ENCODE peak calls at places on chromosome 7, in four cellular contexts. One of them, this sample, is unnamed.
A peak's percentile ranks its signal among the peaks of the same experiment; 100 is the strongest.

GRCh38 chr7:144069953-144070352 is 342 bp downstream of the OR2A25 start:
- DNase-seq in HCT116: no peak
- DNase-seq in mesendoderm: no peak
- DNase-seq in fibroblast of lung: no peak
- DNase-seq in this sample: no peak

GRCh38 chr7:66629222-66629658 is 559 bp downstream of the KCTD7 start:
- DNase-seq in HCT116: no peak
- DNase-seq in mesendoderm: no peak
- DNase-seq in fibroblast of lung: no peak
- DNase-seq in this sample: no peak

GRCh38 chr7:51220226-51220625 is 96.4 kb downstream of the COBL start:
- DNase-seq in HCT116: no peak
- DNase-seq in mesendoderm: no peak
- DNase-seq in fibroblast of lung: no peak
- DNase-seq in this sample: no peak

GRCh38 chr7:74479961-74480829 is 26.5 kb downstream of the GTF2IRD1 start:
- DNase-seq in HCT116: no peak
- DNase-seq in mesendoderm: peak; percentile 89
- DNase-seq in fibroblast of lung: peak; percentile 90
- DNase-seq in this sample: no peak

GRCh38 chr7:144784943-144785342 is 50.9 kb downstream of the TPK1 start:
- DNase-seq in HCT116: no peak
- DNase-seq in mesendoderm: peak; percentile 18
- DNase-seq in fibroblast of lung: no peak
- DNase-seq in this sample: no peak

GRCh38 chr7:84729284-84729683 is 457.6 kb downstream of the SEMA3D start:
- DNase-seq in HCT116: no peak
- DNase-seq in mesendoderm: no peak
- DNase-seq in fibroblast of lung: no peak
- DNase-seq in this sample: no peak

GRCh38 chr7:101486764-101487458 is 124.2 kb downstream of the COL26A1 start:
- DNase-seq in HCT116: no peak
- DNase-seq in mesendoderm: peak; percentile 61
- DNase-seq in fibroblast of lung: no peak
- DNase-seq in this sample: no peak

GRCh38 chr7:29177963-29178612 is 16.5 kb upstream of the CHN2 start:
- DNase-seq in HCT116: no peak
- DNase-seq in mesendoderm: no peak
- DNase-seq in fibroblast of lung: no peak
- DNase-seq in this sample: peak; percentile 45

GRCh38 chr7:116426428-116427156 is 72.9 kb upstream of the CAV2 start:
- DNase-seq in HCT116: peak; percentile 93
- DNase-seq in mesendoderm: peak; percentile 81
- DNase-seq in fibroblast of lung: peak; percentile 71
- DNase-seq in this sample: peak; percentile 48

GRCh38 chr7:14332155-14332554 is 342.7 kb upstream of the ETV1 start:
- DNase-seq in HCT116: no peak
- DNase-seq in mesendoderm: peak; percentile 66
- DNase-seq in fibroblast of lung: peak; percentile 5
- DNase-seq in this sample: no peak

GRCh38 chr7:157615101-157615817 is 278.5 kb downstream of the DNAJB6 start:
- DNase-seq in HCT116: no peak
- DNase-seq in mesendoderm: no peak
- DNase-seq in fibroblast of lung: peak; percentile 52
- DNase-seq in this sample: no peak

GRCh38 chr7:41656357-41656756 is 46.5 kb downstream of the INHBA start:
- DNase-seq in HCT116: no peak
- DNase-seq in mesendoderm: no peak
- DNase-seq in fibroblast of lung: peak; percentile 69
- DNase-seq in this sample: no peak

GRCh38 chr7:112018305-112019030 is 187.7 kb downstream of the DOCK4 start:
- DNase-seq in HCT116: no peak
- DNase-seq in mesendoderm: no peak
- DNase-seq in fibroblast of lung: no peak
- DNase-seq in this sample: no peak

GRCh38 chr7:129466796-129467195 is 32.6 kb downstream of the STRIP2 start:
- DNase-seq in HCT116: no peak
- DNase-seq in mesendoderm: no peak
- DNase-seq in fibroblast of lung: no peak
- DNase-seq in this sample: no peak

GRCh38 chr7:42758124-42758523 is 153.7 kb downstream of the C7orf25 start:
- DNase-seq in HCT116: no peak
- DNase-seq in mesendoderm: no peak
- DNase-seq in fibroblast of lung: no peak
- DNase-seq in this sample: no peak

GRCh38 chr7:158973440-158973839 is 117.1 kb downstream of the DYNC2I1 start:
- DNase-seq in HCT116: peak; percentile 64
- DNase-seq in mesendoderm: peak; percentile 71
- DNase-seq in fibroblast of lung: no peak
- DNase-seq in this sample: no peak

GRCh38 chr7:155471728-155472127 is 13.8 kb downstream of the EN2 start:
- DNase-seq in HCT116: no peak
- DNase-seq in mesendoderm: no peak
- DNase-seq in fibroblast of lung: no peak
- DNase-seq in this sample: no peak

GRCh38 chr7:28842769-28843295 is 115.3 kb downstream of the TRIL start:
- DNase-seq in HCT116: no peak
- DNase-seq in mesendoderm: no peak
- DNase-seq in fibroblast of lung: no peak
- DNase-seq in this sample: no peak

GRCh38 chr7:72016574-72016973 is 395.6 kb downstream of the CALN1 start:
- DNase-seq in HCT116: no peak
- DNase-seq in mesendoderm: no peak
- DNase-seq in fibroblast of lung: no peak
- DNase-seq in this sample: no peak

GRCh38 chr7:70694909-70695803 is 436.8 kb upstream of the GALNT17 start:
- DNase-seq in HCT116: no peak
- DNase-seq in mesendoderm: peak; percentile 59
- DNase-seq in fibroblast of lung: peak; percentile 43
- DNase-seq in this sample: no peak

GRCh38 chr7:37408241-37408884 is 40.3 kb downstream of the ELMO1 start:
- DNase-seq in HCT116: no peak
- DNase-seq in mesendoderm: no peak
- DNase-seq in fibroblast of lung: no peak
- DNase-seq in this sample: no peak

GRCh38 chr7:84297606-84298005 is 103.0 kb upstream of the SEMA3A start:
- DNase-seq in HCT116: no peak
- DNase-seq in mesendoderm: no peak
- DNase-seq in fibroblast of lung: no peak
- DNase-seq in this sample: no peak

GRCh38 chr7:73341877-73342276 is 13.9 kb downstream of the FKBP6 start:
- DNase-seq in HCT116: peak; percentile 37
- DNase-seq in mesendoderm: peak; percentile 66
- DNase-seq in fibroblast of lung: peak; percentile 87
- DNase-seq in this sample: no peak

GRCh38 chr7:118153551-118154177 is 30.3 kb upstream of the LSM8 start:
- DNase-seq in HCT116: peak; percentile 28
- DNase-seq in mesendoderm: peak; percentile 58
- DNase-seq in fibroblast of lung: peak; percentile 51
- DNase-seq in this sample: no peak

GRCh38 chr7:27897441-27897847 is 157.5 kb downstream of the TAX1BP1 start:
- DNase-seq in HCT116: no peak
- DNase-seq in mesendoderm: peak; percentile 57
- DNase-seq in fibroblast of lung: no peak
- DNase-seq in this sample: no peak

GRCh38 chr7:134278502-134279153 is 38.1 kb downstream of the SLC35B4 start:
- DNase-seq in HCT116: no peak
- DNase-seq in mesendoderm: no peak
- DNase-seq in fibroblast of lung: no peak
- DNase-seq in this sample: no peak

GRCh38 chr7:11753441-11753840 is 78.6 kb downstream of the THSD7A start:
- DNase-seq in HCT116: no peak
- DNase-seq in mesendoderm: peak; percentile 9
- DNase-seq in fibroblast of lung: no peak
- DNase-seq in this sample: no peak

GRCh38 chr7:44615149-44615611 is 8.8 kb downstream of the OGDH start:
- DNase-seq in HCT116: no peak
- DNase-seq in mesendoderm: peak; percentile 78
- DNase-seq in fibroblast of lung: peak; percentile 12
- DNase-seq in this sample: no peak

GRCh38 chr7:12638851-12639467 is 48.5 kb upstream of the ARL4A start:
- DNase-seq in HCT116: peak; percentile 36
- DNase-seq in mesendoderm: peak; percentile 16
- DNase-seq in fibroblast of lung: peak; percentile 66
- DNase-seq in this sample: no peak

GRCh38 chr7:109456116-109456515 is 886.4 kb downstream of the DNAJB9 start:
- DNase-seq in HCT116: no peak
- DNase-seq in mesendoderm: peak; percentile 23
- DNase-seq in fibroblast of lung: no peak
- DNase-seq in this sample: no peak

GRCh38 chr7:151940048-151940845 is 16.0 kb upstream of the GALNTL5 start:
- DNase-seq in HCT116: no peak
- DNase-seq in mesendoderm: no peak
- DNase-seq in fibroblast of lung: peak; percentile 92
- DNase-seq in this sample: peak; percentile 40

GRCh38 chr7:87154166-87154565 is 1.9 kb downstream of the DMTF1 start:
- DNase-seq in HCT116: no peak
- DNase-seq in mesendoderm: no peak
- DNase-seq in fibroblast of lung: no peak
- DNase-seq in this sample: no peak

GRCh38 chr7:135190703-135191102 is 20.2 kb upstream of the CYREN start:
- DNase-seq in HCT116: no peak
- DNase-seq in mesendoderm: no peak
- DNase-seq in fibroblast of lung: no peak
- DNase-seq in this sample: no peak

GRCh38 chr7:84191842-84192241 is 2.7 kb downstream of the SEMA3A start:
- DNase-seq in HCT116: no peak
- DNase-seq in mesendoderm: no peak
- DNase-seq in fibroblast of lung: peak; percentile 61
- DNase-seq in this sample: no peak

GRCh38 chr7:107528461-107528860 is 35.3 kb downstream of the COG5 start:
- DNase-seq in HCT116: no peak
- DNase-seq in mesendoderm: peak; percentile 67
- DNase-seq in fibroblast of lung: peak; percentile 19
- DNase-seq in this sample: no peak

GRCh38 chr7:8480466-8480865 is 47.1 kb downstream of the NXPH1 start:
- DNase-seq in HCT116: no peak
- DNase-seq in mesendoderm: no peak
- DNase-seq in fibroblast of lung: no peak
- DNase-seq in this sample: no peak

GRCh38 chr7:50651227-50651989 is 86.2 kb upstream of the DDC start:
- DNase-seq in HCT116: no peak
- DNase-seq in mesendoderm: no peak
- DNase-seq in fibroblast of lung: no peak
- DNase-seq in this sample: no peak

GRCh38 chr7:17984288-17984687 is 43.4 kb downstream of the PRPS1L1 start:
- DNase-seq in HCT116: no peak
- DNase-seq in mesendoderm: no peak
- DNase-seq in fibroblast of lung: no peak
- DNase-seq in this sample: no peak

GRCh38 chr7:44062180-44062902 is 3.0 kb downstream of the PGAM2 start:
- DNase-seq in HCT116: no peak
- DNase-seq in mesendoderm: no peak
- DNase-seq in fibroblast of lung: no peak
- DNase-seq in this sample: no peak

GRCh38 chr7:130994378-130995115 is 260.5 kb upstream of the KLF14 start:
- DNase-seq in HCT116: no peak
- DNase-seq in mesendoderm: no peak
- DNase-seq in fibroblast of lung: no peak
- DNase-seq in this sample: no peak

GRCh38 chr7:128030999-128031681 is at the start of gene LRRC4:
- DNase-seq in HCT116: no peak
- DNase-seq in mesendoderm: peak; percentile 69
- DNase-seq in fibroblast of lung: peak; percentile 39
- DNase-seq in this sample: no peak
- H3K27ac ChIP-seq in HCT116: no peak within 1 kb of the TSS
- H3K27ac ChIP-seq in mesendoderm: peak within 1 kb of the TSS; percentile 71
- H3K27ac ChIP-seq in fibroblast of lung: peak within 1 kb of the TSS; percentile 37
- H3K27ac ChIP-seq in this sample: no peak within 1 kb of the TSS

GRCh38 chr7:1865809-1866255 is 195.8 kb downstream of the ELFN1 start:
- DNase-seq in HCT116: no peak
- DNase-seq in mesendoderm: no peak
- DNase-seq in fibroblast of lung: no peak
- DNase-seq in this sample: no peak
- H3K27ac ChIP-seq in HCT116: no peak overlapping the region
- H3K27ac ChIP-seq in mesendoderm: no peak overlapping the region
- H3K27ac ChIP-seq in fibroblast of lung: no peak overlapping the region
- H3K27ac ChIP-seq in this sample: no peak overlapping the region

GRCh38 chr7:120860151-120860550 is 2.2 kb upstream of the TSPAN12 start:
- DNase-seq in HCT116: no peak
- DNase-seq in mesendoderm: no peak
- DNase-seq in fibroblast of lung: no peak
- DNase-seq in this sample: no peak

GRCh38 chr7:120857558-120858298 is at the start of gene TSPAN12:
- DNase-seq in HCT116: peak; percentile 73
- DNase-seq in mesendoderm: peak; percentile 95
- DNase-seq in fibroblast of lung: peak; percentile 62
- DNase-seq in this sample: no peak

GRCh38 chr7:120856198-120856597 is 1.7 kb downstream of the TSPAN12 start:
- DNase-seq in HCT116: no peak
- DNase-seq in mesendoderm: peak; percentile 54
- DNase-seq in fibroblast of lung: no peak
- DNase-seq in this sample: no peak

GRCh38 chr7:120858299-120858636 is 324 bp upstream of the TSPAN12 start:
- DNase-seq in HCT116: no peak
- DNase-seq in mesendoderm: no peak
- DNase-seq in fibroblast of lung: no peak
- DNase-seq in this sample: no peak

GRCh38 chr7:120856621-120857352 is 1.2 kb downstream of the TSPAN12 start:
- DNase-seq in HCT116: peak; percentile 29
- DNase-seq in mesendoderm: peak; percentile 92
- DNase-seq in fibroblast of lung: peak; percentile 21
- DNase-seq in this sample: no peak
- H3K27ac ChIP-seq in HCT116: no peak overlapping the region
- H3K27ac ChIP-seq in mesendoderm: peak overlapping the region; percentile 48
- H3K27ac ChIP-seq in fibroblast of lung: no peak overlapping the region
- H3K27ac ChIP-seq in this sample: no peak overlapping the region

DNA sequence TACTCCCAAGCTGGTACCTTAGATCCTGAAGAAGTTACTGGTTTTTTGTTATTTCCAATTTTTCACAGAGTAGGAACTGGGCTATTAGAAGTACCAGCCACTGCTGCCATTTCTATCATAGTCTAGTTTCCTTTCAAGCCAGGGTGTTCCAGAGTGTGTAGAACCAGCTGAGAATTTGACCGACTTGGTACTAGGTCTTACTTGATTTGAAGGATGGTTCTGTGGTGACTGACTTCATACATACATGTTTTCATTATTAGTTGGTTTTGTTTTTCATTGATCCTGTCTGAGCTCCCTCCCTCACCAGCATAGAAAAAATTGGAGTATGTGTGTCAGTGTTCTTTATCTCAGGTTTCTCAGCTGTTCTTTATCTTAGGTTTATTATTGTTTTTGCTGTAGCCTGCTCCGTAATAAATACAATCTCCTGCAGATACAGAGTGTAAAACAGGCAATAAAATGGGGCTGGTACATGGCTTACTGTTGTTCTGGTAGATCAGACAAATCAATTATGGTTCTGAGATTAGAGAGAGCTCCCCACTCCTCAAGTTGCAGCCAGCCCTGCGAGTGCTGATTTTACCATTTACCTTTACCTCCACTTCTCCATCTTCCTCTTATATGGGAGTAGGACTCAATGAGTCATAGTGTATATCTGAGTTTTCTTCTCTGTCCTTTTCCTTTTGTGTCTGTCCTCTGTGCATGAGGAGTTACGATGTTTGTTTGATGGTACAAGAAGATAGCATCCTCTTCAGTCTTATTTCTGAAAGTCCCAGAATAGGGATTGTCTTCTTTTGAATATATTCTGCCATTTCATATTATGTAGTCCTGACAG is 122.6 kb downstream of the LRRC4 start:
- DNase-seq in HCT116: no peak
- DNase-seq in mesendoderm: no peak
- DNase-seq in fibroblast of lung: no peak
- DNase-seq in this sample: no peak
- H3K27ac ChIP-seq in HCT116: no peak overlapping the region
- H3K27ac ChIP-seq in mesendoderm: no peak overlapping the region
- H3K27ac ChIP-seq in fibroblast of lung: no peak overlapping the region
- H3K27ac ChIP-seq in this sample: no peak overlapping the region

This sample was measured in epithelial cell of prostate.